ENCODE peak calls at places on chromosomes 1 and 21, in six cellular contexts. O is H54; A is activated T-helper 1 cell treated with anti-CD3 and anti-CD28 coated beads, Interleukin-2, amount 50 U/mL, for 16 hours; U is GM04503; L is endothelial cell; T is stimulated activated naive CD8-positive, alpha-beta T cell treated with anti-CD3 and anti-CD28 coated beads, Interleukin-15, Interleukin-2, amounts not matched to agents 100 U/mL and 50 U/mL, for 24 hours. P is an unnamed sample.

GRCh38 chr1:199766219-199766792 is 261.2 kb upstream of the NR5A2 start:
- DNase-seq in O (no peak), A (no peak), U (no peak), L (no peak), T (no peak), P (no peak)

GRCh38 chr1:94039514-94039870 is 81.5 kb downstream of the ABCA4 start:
- DNase-seq in O (no peak), A (peak), U (no peak), L (peak), T (peak), P (peak)

GRCh38 chr1:80961464-80962190 is 839.1 kb upstream of the ADGRL2 start:
- DNase-seq in O (no peak), A (no peak), U (no peak), L (no peak), T (no peak), P (no peak)

GRCh38 chr1:8662380-8663072 is 154.9 kb downstream of the RERE start:
- DNase-seq in O (no peak), A (no peak), U (no peak), L (no peak), T (no peak), P (no peak)

GRCh38 chr1:25204797-25205441 is 27.4 kb downstream of the SYF2 start:
- DNase-seq in O (peak), A (no peak), U (peak), L (no peak), T (no peak), P (no peak)

GRCh38 chr1:167223144-167224103 is 2.7 kb downstream of the POU2F1 start:
- DNase-seq in O (peak), A (no peak), U (no peak), L (no peak), T (no peak), P (no peak)

GRCh38 chr1:208533746-208534603 is 289.8 kb upstream of the PLXNA2 start:
- DNase-seq in O (no peak), A (no peak), U (no peak), L (no peak), T (no peak), P (no peak)

GRCh38 chr21:28540514-28540913 is 452.2 kb downstream of the LTN1 start:
- DNase-seq in O (no peak), A (no peak), U (no peak), L (no peak), T (no peak), P (no peak)

GRCh38 chr1:218460367-218460766 is 115.2 kb downstream of the TGFB2 start:
- DNase-seq in O (no peak), A (no peak), U (peak), L (no peak), T (no peak), P (no peak)

GRCh38 chr1:20058531-20058930 is 11.5 kb upstream of the PLA2G5 start:
- DNase-seq in O (peak), A (peak), U (peak), L (no peak), T (peak), P (no peak)

GRCh38 chr1:208174200-208174599 is 70.0 kb downstream of the PLXNA2 start:
- DNase-seq in O (no peak), A (no peak), U (no peak), L (no peak), T (no peak), P (no peak)

GRCh38 chr1:231731262-231731661 is 104.7 kb downstream of the DISC1 start:
- DNase-seq in O (no peak), A (no peak), U (no peak), L (no peak), T (no peak), P (no peak)

GRCh38 chr1:3030663-3031381 is 9.6 kb downstream of the ACTRT2 start:
- DNase-seq in O (no peak), A (no peak), U (no peak), L (no peak), T (no peak), P (no peak)

GRCh38 chr1:9436258-9436657 is 103.0 kb upstream of the SLC25A33 start:
- DNase-seq in O (no peak), A (no peak), U (no peak), L (no peak), T (no peak), P (no peak)

GRCh38 chr1:28309702-28310101 is 19.1 kb upstream of the MED18 start:
- DNase-seq in O (no peak), A (no peak), U (no peak), L (no peak), T (no peak), P (no peak)

GRCh38 chr1:234541281-234541975 is 62.4 kb upstream of the TARBP1 start:
- DNase-seq in O (no peak), A (no peak), U (no peak), L (no peak), T (no peak), P (no peak)

GRCh38 chr1:92503043-92503925 is 16.6 kb upstream of the GFI1 start:
- DNase-seq in O (no peak), A (no peak), U (no peak), L (no peak), T (no peak), P (no peak)

GRCh38 chr21:44253832-44254700 is 7.6 kb downstream of the DNMT3L start:
- DNase-seq in O (no peak), A (no peak), U (no peak), L (no peak), T (no peak), P (no peak)

GRCh38 chr1:222592171-222592570 is 2.4 kb upstream of the TAF1A start:
- DNase-seq in O (peak), A (no peak), U (no peak), L (no peak), T (no peak), P (no peak)

GRCh38 chr1:71717186-71717585 is 565.2 kb downstream of the NEGR1 start:
- DNase-seq in O (no peak), A (no peak), U (peak), L (no peak), T (no peak), P (no peak)

GRCh38 chr1:225834417-225835329 is 24.7 kb downstream of the EPHX1 start:
- DNase-seq in O (no peak), A (no peak), U (peak), L (no peak), T (no peak), P (peak)

GRCh38 chr1:206794294-206794908 is 22.1 kb upstream of the IL10 start:
- DNase-seq in O (no peak), A (peak), U (no peak), L (no peak), T (peak), P (no peak)

GRCh38 chr1:222697858-222698257 is 14.4 kb downstream of the AIDA start:
- DNase-seq in O (no peak), A (no peak), U (peak), L (no peak), T (no peak), P (no peak)

GRCh38 chr1:193794239-193794638 is 607.8 kb upstream of the B3GALT2 start:
- DNase-seq in O (no peak), A (no peak), U (no peak), L (no peak), T (no peak), P (no peak)

GRCh38 chr1:169451425-169451824 is 24.2 kb upstream of the CCDC181 start:
- DNase-seq in O (no peak), A (no peak), U (no peak), L (no peak), T (no peak), P (no peak)

GRCh38 chr1:88774151-88774556 is 90.1 kb downstream of the PKN2 start:
- DNase-seq in O (no peak), A (no peak), U (no peak), L (no peak), T (peak), P (no peak)

GRCh38 chr1:199995096-199995685 is 32.3 kb upstream of the NR5A2 start:
- DNase-seq in O (no peak), A (no peak), U (no peak), L (no peak), T (no peak), P (no peak)

GRCh38 chr1:233496940-233497456 is 116.9 kb upstream of the KCNK1 start:
- DNase-seq in O (no peak), A (no peak), U (no peak), L (no peak), T (no peak), P (no peak)

GRCh38 chr1:31510304-31510703 is 66.0 kb upstream of the TINAGL1 start:
- DNase-seq in O (no peak), A (no peak), U (no peak), L (no peak), T (no peak), P (no peak)

GRCh38 chr1:175174702-175175102 is 17.9 kb downstream of the KIAA0040 start:
- DNase-seq in O (no peak), A (no peak), U (no peak), L (no peak), T (no peak), P (no peak)

P was measured in left ventricle myocardium inferior.